ENCODE peak calls at places on chromosome 15, in six cellular contexts. U is IMR-90, E is heart left ventricle, J is Peyer's patch, N is tibial nerve, X is HCT116. M is an unnamed sample.

GRCh38 chr15:81270188-81270587 is 53.8 kb downstream of the STARD5 start:
- DNase-seq in U (no peak), E (no peak), J (no peak), X (no peak), N (no peak), M (no peak)

GRCh38 chr15:65089206-65089824 is 12.8 kb downstream of the KBTBD13 start:
- DNase-seq in J (no peak), E (no peak), U (peak; percentile 68), N (no peak), X (no peak), M (no peak)

GRCh38 chr15:31298707-31299172 is 27.9 kb upstream of the KLF13 start:
- DNase-seq in J (peak; percentile 32), N (peak; percentile 10), X (no peak), E (peak; percentile 14), U (no peak), M (no peak)

GRCh38 chr15:101167366-101167790 is 84.5 kb downstream of the CHSY1 start:
- DNase-seq in E (no peak), J (no peak), X (no peak), U (peak; percentile 50), N (no peak), M (no peak)

GRCh38 chr15:39554746-39555387 is 26.0 kb upstream of the THBS1 start:
- DNase-seq in E (no peak), X (no peak), J (no peak), U (no peak), N (no peak), M (no peak)

GRCh38 chr15:49460411-49460941 is 37.4 kb downstream of the FGF7 start:
- DNase-seq in J (no peak), N (no peak), U (no peak), X (no peak), E (no peak), M (no peak)

GRCh38 chr15:81292516-81293001 is 31.4 kb downstream of the STARD5 start:
- DNase-seq in X (no peak), U (no peak), N (no peak), J (peak; percentile 92), E (no peak), M (peak; percentile 58)

GRCh38 chr15:76206325-76206976 is 104.8 kb downstream of the ETFA start:
- DNase-seq in N (peak; percentile 53), X (no peak), U (peak; percentile 31), J (peak; percentile 62), E (peak; percentile 86), M (peak; percentile 84)

GRCh38 chr15:70605606-70606410 is 157.6 kb downstream of the UACA start:
- DNase-seq in E (peak; percentile 88), N (peak; percentile 59), X (no peak), U (peak; percentile 84), J (no peak), M (no peak)

GRCh38 chr15:70250208-70251201 is 152.8 kb upstream of the TLE3 start:
- DNase-seq in N (no peak), E (no peak), J (no peak), U (no peak), X (no peak), M (no peak)

GRCh38 chr15:89002281-89002761 is 85.9 kb upstream of the ABHD2 start:
- DNase-seq in X (no peak), N (no peak), E (peak; percentile 43), J (peak; percentile 56), U (peak; percentile 90), M (peak; percentile 49)

GRCh38 chr15:95304874-95305271 is 1025.6 kb upstream of the NR2F2 start:
- DNase-seq in N (no peak), U (no peak), X (no peak), E (no peak), J (no peak), M (no peak)

GRCh38 chr15:92909131-92909781 is 9.1 kb downstream of the CHD2 start:
- DNase-seq in N (no peak), U (peak; percentile 68), J (no peak), E (no peak), X (no peak), M (no peak)

GRCh38 chr15:83206971-83207621 is 527 bp downstream of the HDGFL3 start:
- DNase-seq in U (no peak), X (no peak), J (peak; percentile 48), E (peak; percentile 46), N (peak; percentile 15), M (peak; percentile 67)

GRCh38 chr15:89171136-89172072 is 50.0 kb downstream of the RLBP1 start:
- DNase-seq in N (no peak), E (peak; percentile 43), J (peak; percentile 66), X (peak; percentile 32), U (peak; percentile 36), M (no peak)

GRCh38 chr15:31342781-31343626 is 16.4 kb downstream of the KLF13 start:
- DNase-seq in X (no peak), N (no peak), J (peak; percentile 64), E (peak; percentile 31), U (no peak), M (no peak)

GRCh38 chr15:71201471-71201870 is 86.2 kb downstream of the THSD4 start:
- DNase-seq in U (no peak), E (no peak), J (no peak), X (no peak), N (no peak), M (no peak)

GRCh38 chr15:83837946-83838571 is 184.1 kb downstream of the ADAMTSL3 start:
- DNase-seq in J (no peak), U (peak; percentile 14), N (no peak), E (no peak), X (peak; percentile 51), M (no peak)

GRCh38 chr15:45450468-45450867 is 72.1 kb downstream of the SLC30A4 start:
- DNase-seq in U (no peak), E (no peak), X (no peak), N (no peak), J (no peak), M (no peak)

GRCh38 chr15:23038741-23039150 is 623 bp downstream of the TUBGCP5 start:
- DNase-seq in U (peak; percentile 53), J (no peak), E (no peak), N (no peak), X (no peak), M (no peak)

GRCh38 chr15:85035980-85036379 is 54.3 kb downstream of the PDE8A start:
- DNase-seq in E (no peak), J (no peak), X (no peak), N (no peak), U (no peak), M (no peak)
- H3K4me1 ChIP-seq in E (peaks cover 48% of the 10 kb centered on the region), J (peaks cover 45% of the 10 kb centered on the region), X (no peaks in the 10 kb centered on the region), N (no peaks in the 10 kb centered on the region), U (peaks cover 17% of the 10 kb centered on the region), M (peaks cover 10% of the 10 kb centered on the region)

GRCh38 chr15:68055224-68055705 is 1.1 kb downstream of the PIAS1 start:
- DNase-seq in E (no peak), J (peak; percentile 72), X (no peak), U (peak; percentile 52), N (no peak), M (no peak)
- TF ChIP-seq POLR2A in E (no peak), J (no peak), X (no peak), U (no peak), N (no peak), M (no peak)

DNA sequence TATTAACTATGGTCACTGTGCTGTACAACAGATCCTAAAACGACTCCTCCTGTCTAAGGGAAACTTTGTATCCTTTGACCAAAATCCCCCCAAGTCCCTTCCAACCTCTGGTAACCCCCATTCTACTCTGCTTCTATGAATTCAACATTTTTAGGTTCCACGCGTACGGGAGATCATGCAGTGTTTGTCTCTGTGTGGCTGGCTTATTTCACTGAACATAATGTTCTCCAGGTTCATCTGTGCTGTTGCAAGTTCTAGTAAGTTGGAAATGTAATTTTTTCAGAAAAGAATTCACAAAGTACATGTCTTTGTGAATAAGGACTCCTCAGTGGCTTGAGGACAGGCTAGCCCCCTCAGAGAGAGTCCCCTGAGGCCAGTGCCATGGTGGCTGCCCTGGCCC is 66.1 kb downstream of the ATP10A start:
- DNase-seq in J (no peak), E (no peak), X (no peak), U (no peak), N (no peak), M (no peak)
- H3K4me1 ChIP-seq in J (no peaks in the 10 kb centered on the region), E (peaks cover 12% of the 10 kb centered on the region), X (no peaks in the 10 kb centered on the region), U (peaks cover 10% of the 10 kb centered on the region), N (no peaks in the 10 kb centered on the region), M (peaks cover 44% of the 10 kb centered on the region)

DNA sequence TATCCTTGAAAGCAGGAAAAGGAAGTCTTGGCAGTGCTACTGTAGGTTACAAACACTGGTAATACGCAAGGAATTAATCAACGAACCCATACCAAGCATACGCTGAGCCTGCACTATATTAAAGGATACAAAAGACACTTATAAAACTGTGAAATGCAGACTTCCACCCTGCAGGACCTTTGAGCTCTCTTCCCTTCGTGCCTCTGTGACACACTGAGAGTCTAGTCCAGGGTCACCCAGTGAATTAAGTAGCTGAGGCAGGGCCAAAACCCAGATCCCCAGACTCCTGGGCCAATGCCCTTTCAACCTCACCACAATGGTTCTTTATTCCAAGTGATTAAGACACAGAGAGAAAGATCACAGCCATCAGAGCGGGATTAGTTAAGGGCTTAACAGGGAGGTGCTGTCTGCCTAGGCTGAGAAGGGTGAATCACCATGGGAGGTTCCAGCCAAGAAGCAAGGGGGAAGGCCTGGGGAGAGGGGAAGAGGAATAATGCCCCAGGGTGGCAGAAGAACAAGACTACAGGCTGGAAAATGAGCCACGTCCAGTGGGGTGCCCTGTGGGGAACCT is 6.8 kb downstream of the ANXA2 start:
- DNase-seq in U (peak; percentile 83), J (peak; percentile 85), N (no peak), X (peak; percentile 87), E (no peak), M (peak; percentile 84)
- TF ChIP-seq POLR2A in U (peak; percentile 61), J (peak; percentile 30), N (no peak), X (no peak), E (no peak), M (no peak)

GRCh38 chr15:29345549-29346525 is 76.2 kb upstream of the NSMCE3 start:
- DNase-seq in X (no peak), N (no peak), J (no peak), U (no peak), E (no peak), M (no peak)
- H3K4me1 ChIP-seq in X (no peaks in the 10 kb centered on the region), N (no peaks in the 10 kb centered on the region), J (no peaks in the 10 kb centered on the region), U (no peaks in the 10 kb centered on the region), E (no peaks in the 10 kb centered on the region), M (no peaks in the 10 kb centered on the region)

M was measured in suprapubic skin.